ENCODE peak calls at places on chromosomes 1 and 21, in nine cellular contexts. J is caudate nucleus, L is A549, Z is uterus, Q is A673, S is transverse colon, N is coronary artery, I is ovary, D is psoas muscle. W is an unnamed sample.
A peak's percentile ranks its signal among the peaks of the same experiment; 100 is the strongest.

GRCh38 chr1:55155522-55155921 is 59.6 kb downstream of the USP24 start:
- DNase-seq in J (peak; percentile 8), L (no peak), Z (no peak), Q (peak; percentile 41), S (peak; percentile 38), N (no peak), I (no peak), D (peak; percentile 61), W (no peak)

GRCh38 chr21:33374080-33374873 is 28.9 kb upstream of the IFNGR2 start:
- DNase-seq in J (no peak), L (peak; percentile 71), Z (no peak), Q (peak; percentile 61), S (peak; percentile 70), N (no peak), I (no peak), D (no peak), W (no peak)

GRCh38 chr1:23791434-23792047 is 596 bp downstream of the LYPLA2 start:
- DNase-seq in J (no peak), L (no peak), Z (no peak), Q (no peak), S (peak; percentile 50), N (no peak), I (peak; percentile 49), D (no peak), W (no peak)

GRCh38 chr1:190022709-190023108 is 455.0 kb downstream of the BRINP3 start:
- DNase-seq in J (no peak), L (peak; percentile 52), Z (no peak), Q (no peak), S (no peak), N (no peak), I (no peak), D (no peak), W (peak; percentile 21)

GRCh38 chr1:27872802-27873665 is 690 bp downstream of the THEMIS2 start:
- DNase-seq in J (no peak), L (no peak), Z (no peak), Q (peak; percentile 32), S (no peak), N (no peak), I (no peak), D (no peak), W (no peak)

GRCh38 chr1:203426349-203426748 is 49.3 kb upstream of the PRELP start:
- DNase-seq in J (no peak), L (no peak), Z (no peak), Q (no peak), S (no peak), N (no peak), I (no peak), D (no peak), W (no peak)

GRCh38 chr1:197184190-197184589 is 37.7 kb upstream of the ASPM start:
- DNase-seq in J (no peak), L (no peak), Z (no peak), Q (peak; percentile 10), S (no peak), N (no peak), I (no peak), D (no peak), W (no peak)

GRCh38 chr1:8061210-8061609 is 35.1 kb upstream of the ERRFI1 start:
- DNase-seq in J (no peak), L (peak; percentile 97), Z (no peak), Q (no peak), S (no peak), N (peak; percentile 77), I (no peak), D (no peak), W (peak; percentile 87)

GRCh38 chr1:6935379-6936307 is 150.4 kb downstream of the CAMTA1 start:
- DNase-seq in J (no peak), L (no peak), Z (no peak), Q (no peak), S (no peak), N (no peak), I (no peak), D (no peak), W (no peak)

DNA sequence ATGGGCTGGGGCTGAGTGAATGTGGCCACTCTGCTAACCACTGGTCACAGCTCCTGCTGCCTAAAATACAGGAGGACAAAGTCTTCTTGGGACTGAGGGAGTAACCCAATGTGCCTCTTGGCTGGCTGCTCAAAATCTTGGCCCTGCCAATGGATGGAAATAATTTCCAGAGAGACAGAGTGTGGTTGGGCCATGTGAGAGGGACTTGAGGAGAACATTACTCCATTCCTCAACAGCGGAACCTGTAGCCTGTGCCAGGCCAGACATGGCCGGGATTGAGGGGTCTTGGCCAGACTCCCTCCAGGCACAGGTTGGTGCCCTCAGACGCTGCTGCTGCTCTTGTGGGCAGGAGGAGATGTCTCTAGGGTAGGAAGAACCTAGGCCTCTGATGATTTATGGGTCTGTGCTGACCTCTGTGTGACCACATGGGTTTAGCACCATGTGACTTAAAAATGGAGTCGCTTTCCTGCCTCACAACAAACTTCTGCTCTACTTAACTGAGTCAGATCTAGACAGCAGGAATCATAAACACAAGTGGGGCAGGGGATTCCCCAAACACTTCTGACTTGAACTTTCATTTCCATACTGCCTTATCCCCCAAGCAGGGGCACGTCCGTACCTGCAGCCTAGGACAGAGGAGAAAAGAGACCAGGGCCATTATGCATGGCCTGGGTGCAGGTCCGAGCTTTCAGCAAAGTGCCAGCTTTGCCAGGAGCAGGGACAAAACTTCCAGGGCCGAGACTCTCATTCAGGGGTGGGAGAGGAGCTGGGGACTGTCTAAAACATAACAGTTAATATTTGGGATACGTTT is 79.2 kb downstream of the CD34 start:
- DNase-seq in J (no peak), L (no peak), Z (no peak), Q (no peak), S (no peak), N (no peak), I (no peak), D (peak; percentile 29), W (peak; percentile 60)
- H3K27ac ChIP-seq in J (peak overlapping the region; percentile 3), L (no peak overlapping the region), Z (peak overlapping the region; percentile 60), Q (no peak overlapping the region), S (peak overlapping the region; percentile 66), N (peak overlapping the region; percentile 72), I (no peak overlapping the region), D (peak overlapping the region; percentile 81), W (peak overlapping the region; percentile 58)

GRCh38 chr21:43357708-43358430 is 69.1 kb downstream of the SIK1 start:
- DNase-seq in J (no peak), L (no peak), Z (no peak), Q (no peak), S (no peak), N (no peak), I (no peak), D (no peak), W (no peak)
- H3K27ac ChIP-seq in J (no peak overlapping the region), L (peak overlapping the region; percentile 26), Z (no peak overlapping the region), Q (no peak overlapping the region), S (no peak overlapping the region), N (no peak overlapping the region), I (no peak overlapping the region), D (no peak overlapping the region), W (no peak overlapping the region)

DNA sequence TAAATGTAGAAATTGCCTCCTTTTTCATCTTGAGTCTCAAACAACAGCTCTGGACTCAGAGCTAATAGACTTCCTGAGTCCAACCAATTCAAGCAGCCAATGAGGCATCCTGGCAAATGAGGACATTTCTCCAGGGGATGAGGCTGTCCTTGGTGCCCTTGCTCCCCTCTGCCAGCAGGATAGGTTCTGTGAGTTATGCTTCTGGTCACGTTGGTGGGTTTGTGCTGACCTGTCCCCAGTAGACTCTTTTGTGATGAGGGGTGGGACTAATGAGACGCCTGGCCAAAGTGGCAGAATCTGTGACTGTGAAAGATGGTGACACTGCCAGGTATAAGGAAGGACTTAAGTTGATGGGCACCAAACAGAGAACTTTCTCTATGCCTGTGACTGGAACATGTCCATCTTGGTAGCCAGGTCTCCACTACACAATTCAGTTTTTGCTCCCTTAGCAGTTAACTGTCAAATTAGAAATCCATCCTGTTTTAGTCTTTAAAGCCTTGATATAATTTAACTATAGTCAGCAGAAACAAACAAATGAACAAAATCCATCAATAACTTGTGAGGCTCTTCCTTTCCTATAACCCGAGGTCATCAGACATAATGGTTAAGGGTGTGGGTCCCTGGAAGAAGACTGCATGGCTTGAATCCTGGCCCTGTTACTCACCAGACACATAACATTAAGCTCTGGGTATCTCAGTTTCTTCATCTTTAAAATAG is 35.7 kb upstream of the THEM4 start:
- DNase-seq in J (no peak), L (peak; percentile 39), Z (no peak), Q (no peak), S (no peak), N (no peak), I (no peak), D (no peak), W (no peak)
- H3K27ac ChIP-seq in J (peak overlapping the region; percentile 28), L (peak overlapping the region; percentile 79), Z (peak overlapping the region; percentile 54), Q (no peak overlapping the region), S (peak overlapping the region; percentile 77), N (peak overlapping the region; percentile 64), I (no peak overlapping the region), D (peak overlapping the region; percentile 61), W (peak overlapping the region; percentile 94)

GRCh38 chr1:66217021-66217420 is 316.9 kb upstream of the SGIP1 start:
- DNase-seq in J (no peak), L (peak; percentile 64), Z (no peak), Q (no peak), S (no peak), N (no peak), I (no peak), D (no peak), W (no peak)
- H3K27ac ChIP-seq in J (no peak overlapping the region), L (peak overlapping the region; percentile 71), Z (no peak overlapping the region), Q (no peak overlapping the region), S (no peak overlapping the region), N (no peak overlapping the region), I (no peak overlapping the region), D (no peak overlapping the region), W (no peak overlapping the region)

GRCh38 chr21:38439957-38440356 is 58.3 kb downstream of the ERG start:
- DNase-seq in J (no peak), L (no peak), Z (no peak), Q (no peak), S (no peak), N (no peak), I (no peak), D (no peak), W (no peak)
- H3K27ac ChIP-seq in J (no peak overlapping the region), L (peak overlapping the region; percentile 76), Z (no peak overlapping the region), Q (no peak overlapping the region), S (no peak overlapping the region), N (no peak overlapping the region), I (no peak overlapping the region), D (no peak overlapping the region), W (no peak overlapping the region)